ENCODE peak calls at places on chromosome 4, in nine cellular contexts. P is stimulated activated CD4-positive, alpha-beta T cell treated with anti-CD3 and anti-CD28 coated beads, Interleukin-1b, Interleukin-23, amount 100 ng/mL, for 24 hours; K is RWPE1; L is activated T-helper 1 cell treated with anti-CD3 and anti-CD28 coated beads, Interleukin-2, amount 50 U/mL, for 16 hours; V is frontal cortex; W is NCI-H1930; D is NCI-H2029 treated with DMSO at 0.1 percent for 48 hours; J is H4; G is NCI-H446 treated with DMSO at 0.1 percent for 48 hours. U is an unnamed sample.

GRCh38 chr4:38654273-38654672 is 9.7 kb upstream of the KLF3 start:
- DNase-seq in W (no peak), D (no peak), V (no peak), J (no peak), P (no peak), K (no peak), G (no peak), L (no peak), U (no peak)

GRCh38 chr4:44996276-44996845 is 270.0 kb upstream of the GNPDA2 start:
- DNase-seq in L (no peak), W (no peak), G (no peak), P (no peak), D (no peak), V (no peak), J (no peak), K (no peak), U (no peak)

GRCh38 chr4:122914292-122914904 is 8.0 kb downstream of the NUDT6 start:
- DNase-seq in P (no peak), J (no peak), K (no peak), V (no peak), L (no peak), G (peak), D (no peak), W (no peak), U (no peak)

GRCh38 chr4:118281611-118282442 is 71.0 kb downstream of the PRSS12 start:
- DNase-seq in D (no peak), W (no peak), P (no peak), V (no peak), K (peak), L (no peak), G (peak), J (peak), U (no peak)

GRCh38 chr4:125325733-125326132 is 11.0 kb downstream of the FAT4 start:
- DNase-seq in L (no peak), D (no peak), P (no peak), V (no peak), W (no peak), G (no peak), J (no peak), K (no peak), U (no peak)

GRCh38 chr4:125762537-125762936 is 447.8 kb downstream of the FAT4 start:
- DNase-seq in W (no peak), D (no peak), J (peak), K (no peak), V (no peak), P (no peak), G (no peak), L (no peak), U (no peak)

GRCh38 chr4:23130845-23131244 is 438.1 kb downstream of the GBA3 start:
- DNase-seq in L (no peak), D (no peak), G (no peak), V (no peak), J (no peak), P (no peak), K (no peak), W (no peak), U (no peak)

GRCh38 chr4:52643846-52644245 is 15.3 kb downstream of the USP46 start:
- DNase-seq in D (peak), V (no peak), J (peak), W (no peak), K (no peak), P (no peak), L (no peak), G (peak), U (peak)

GRCh38 chr4:86223472-86223871 is 136.4 kb downstream of the MAPK10 start:
- DNase-seq in W (no peak), P (no peak), J (peak), G (no peak), L (no peak), D (no peak), V (no peak), K (peak), U (no peak)

GRCh38 chr4:677431-678293 is 3.3 kb downstream of the MYL5 start:
- DNase-seq in P (no peak), V (no peak), D (no peak), L (no peak), J (no peak), K (peak), G (no peak), W (no peak), U (no peak)

GRCh38 chr4:2786152-2786671 is 6.7 kb upstream of the SH3BP2 start:
- DNase-seq in G (no peak), W (no peak), L (peak), P (no peak), K (no peak), V (no peak), J (no peak), D (no peak), U (no peak)

GRCh38 chr4:82620126-82620525 is 58.3 kb upstream of the TMEM150C start:
- DNase-seq in K (no peak), D (no peak), W (no peak), V (no peak), J (no peak), P (no peak), G (no peak), L (no peak), U (no peak)

GRCh38 chr4:107913283-107913899 is 18.0 kb upstream of the CYP2U1 start:
- DNase-seq in K (peak), L (no peak), G (no peak), D (peak), V (peak), W (no peak), J (peak), P (peak), U (peak)

GRCh38 chr4:123505457-123506310 is 109.1 kb downstream of the SPRY1 start:
- DNase-seq in K (peak), L (no peak), J (peak), V (peak), P (no peak), G (no peak), D (peak), W (peak), U (no peak)

GRCh38 chr4:47235721-47236120 is 204.4 kb downstream of the GABRB1 start:
- DNase-seq in P (no peak), D (no peak), K (no peak), V (no peak), G (no peak), J (no peak), W (no peak), L (no peak), U (no peak)

GRCh38 chr4:126440297-126440696 is 1125.5 kb downstream of the FAT4 start:
- DNase-seq in P (no peak), L (no peak), V (no peak), D (no peak), J (no peak), W (no peak), K (no peak), G (no peak), U (no peak)

GRCh38 chr4:8228319-8229250 is 29.5 kb downstream of the SH3TC1 start:
- DNase-seq in D (peak), K (peak), J (peak), P (peak), L (peak), V (peak), G (no peak), W (no peak), U (no peak)

GRCh38 chr4:3310301-3311094 is 17.7 kb downstream of the RGS12 start:
- DNase-seq in P (no peak), D (no peak), K (no peak), W (no peak), G (no peak), V (no peak), J (no peak), L (no peak), U (no peak)

GRCh38 chr4:106315476-106315967 is 487 bp downstream of the TBCK start:
- DNase-seq in G (no peak), L (no peak), D (peak), W (no peak), K (peak), P (peak), V (no peak), J (peak), U (no peak)

GRCh38 chr4:7805533-7806079 is 134.1 kb downstream of the AFAP1 start:
- DNase-seq in P (no peak), V (no peak), G (no peak), K (peak), W (no peak), L (no peak), D (peak), J (peak), U (no peak)

GRCh38 chr4:177484613-177485021 is 42.4 kb upstream of the AGA start:
- DNase-seq in K (peak), J (peak), W (no peak), G (no peak), D (no peak), V (no peak), P (no peak), L (no peak), U (no peak)

GRCh38 chr4:185204238-185204910 is 574 bp upstream of the CFAP97 start:
- DNase-seq in J (no peak), D (no peak), P (no peak), V (no peak), W (no peak), K (peak), G (no peak), L (no peak), U (no peak)

GRCh38 chr4:165839615-165840333 is 33.3 kb upstream of the TLL1 start:
- DNase-seq in J (no peak), L (no peak), D (no peak), V (no peak), G (no peak), P (no peak), K (no peak), W (no peak), U (no peak)

GRCh38 chr4:23923840-23924239 is 34.0 kb upstream of the PPARGC1A start:
- DNase-seq in L (no peak), K (no peak), W (no peak), V (no peak), D (no peak), J (no peak), P (no peak), G (no peak), U (no peak)

GRCh38 chr4:2287594-2287915 is 25.6 kb upstream of the MXD4 start:
- DNase-seq in D (no peak), V (no peak), G (no peak), K (no peak), P (no peak), W (no peak), J (no peak), L (no peak), U (no peak)

GRCh38 chr4:112523008-112523440 is 7.0 kb upstream of the NEUROG2 start:
- DNase-seq in J (no peak), W (no peak), G (no peak), L (no peak), V (no peak), D (no peak), K (no peak), P (no peak), U (no peak)

GRCh38 chr4:111933703-111934102 is 211.6 kb upstream of the FAM241A start:
- DNase-seq in K (no peak), V (no peak), J (no peak), G (no peak), D (no peak), P (no peak), L (no peak), W (no peak), U (no peak)

GRCh38 chr4:78629991-78630541 is 78.5 kb downstream of the ANXA3 start:
- DNase-seq in V (no peak), G (no peak), D (no peak), K (no peak), L (no peak), P (no peak), J (no peak), W (no peak), U (no peak)

GRCh38 chr4:5051692-5052423 is 578 bp downstream of the STK32B start:
- DNase-seq in K (no peak), W (no peak), P (no peak), G (no peak), L (no peak), J (no peak), D (no peak), V (peak), U (no peak)

GRCh38 chr4:47598896-47599295 is 113.8 kb downstream of the ATP10D start:
- DNase-seq in D (no peak), L (no peak), P (no peak), W (no peak), V (no peak), J (no peak), G (no peak), K (no peak), U (no peak)

GRCh38 chr4:75344915-75345314 is 169.3 kb downstream of the RCHY1 start:
- DNase-seq in P (no peak), W (no peak), J (peak), V (no peak), K (peak), D (no peak), G (no peak), L (no peak), U (no peak)

GRCh38 chr4:80173387-80173786 is 23.9 kb upstream of the PRDM8 start:
- DNase-seq in K (peak), V (no peak), G (no peak), D (no peak), L (peak), W (no peak), P (no peak), J (peak), U (no peak)

GRCh38 chr4:154049457-154050181 is 260.7 kb upstream of the SFRP2 start:
- DNase-seq in D (no peak), P (no peak), G (no peak), L (no peak), W (no peak), V (no peak), K (no peak), J (no peak), U (no peak)

GRCh38 chr4:98338761-98339438 is 77.7 kb downstream of the RAP1GDS1 start:
- DNase-seq in P (no peak), V (no peak), W (no peak), K (no peak), G (no peak), L (no peak), D (no peak), J (no peak), U (no peak)

GRCh38 chr4:175947117-175947722 is 118.4 kb upstream of the WDR17 start:
- DNase-seq in W (no peak), J (no peak), G (no peak), V (no peak), P (no peak), K (no peak), L (no peak), D (no peak), U (no peak)

GRCh38 chr4:98505991-98506390 is 152.4 kb downstream of the TSPAN5 start:
- DNase-seq in P (no peak), G (no peak), D (no peak), W (no peak), J (no peak), K (no peak), L (no peak), V (no peak), U (no peak)

GRCh38 chr4:185470503-185471195 is 884 bp downstream of the CCDC110 start:
- DNase-seq in K (no peak), V (no peak), P (no peak), D (peak), W (no peak), J (peak), L (no peak), G (no peak), U (peak)

U was measured in cerebellar nuclear complex.